ENCODE peak calls at places on chromosomes 1 and 21, in six cellular contexts. K is mucosa of descending colon, R is GM04504, E is midbrain, Y is activated B cell treated with CpG ODN at 0.5 μM for 24 hours, O is cardiac fibroblast. P is an unnamed sample.

GRCh38 chr1:58857673-58858343 is 74.0 kb upstream of the JUN start:
- DNase-seq in K (no peak), R (no peak), E (no peak), Y (no peak), O (no peak), P (no peak)

GRCh38 chr21:34180826-34181359 is 107.5 kb downstream of the MRPS6 start:
- DNase-seq in K (no peak), R (no peak), E (peak), Y (no peak), O (no peak), P (no peak)

GRCh38 chr1:160204526-160205241 is 500 bp upstream of the PEA15 start:
- DNase-seq in K (no peak), R (no peak), E (peak), Y (peak), O (no peak), P (no peak)

GRCh38 chr21:15850645-15851044 is 120.9 kb downstream of the USP25 start:
- DNase-seq in K (no peak), R (no peak), E (no peak), Y (no peak), O (peak), P (no peak)

GRCh38 chr1:40789675-40790430 is 6.3 kb downstream of the KCNQ4 start:
- DNase-seq in K (no peak), R (no peak), E (no peak), Y (no peak), O (no peak), P (no peak)

GRCh38 chr1:61612600-61612999 is 112.3 kb downstream of the TM2D1 start:
- DNase-seq in K (no peak), R (no peak), E (no peak), Y (no peak), O (no peak), P (no peak)

GRCh38 chr1:29499101-29499650 is 262.9 kb downstream of the PTPRU start:
- DNase-seq in K (no peak), R (no peak), E (no peak), Y (no peak), O (no peak), P (no peak)

GRCh38 chr1:110672001-110672752 is 2.6 kb downstream of the KCNA3 start:
- DNase-seq in K (no peak), R (no peak), E (no peak), Y (no peak), O (no peak), P (no peak)

GRCh38 chr1:46372440-46372839 is 21.7 kb upstream of the FAAH start:
- DNase-seq in K (no peak), R (no peak), E (no peak), Y (no peak), O (no peak), P (no peak)

GRCh38 chr1:41383094-41383852 is 22.0 kb downstream of the FOXO6 start:
- DNase-seq in K (no peak), R (no peak), E (no peak), Y (no peak), O (peak), P (no peak)

GRCh38 chr21:37072239-37072987 is 458 bp downstream of the PIGP start:
- DNase-seq in K (no peak), R (peak), E (peak), Y (no peak), O (no peak), P (no peak)

GRCh38 chr1:31239653-31240241 is at the start of gene NKAIN1:
- DNase-seq in K (no peak), R (no peak), E (no peak), Y (no peak), O (peak), P (no peak)

GRCh38 chr21:45001134-45002095 is 61.6 kb downstream of the SLX9 start:
- DNase-seq in K (peak), R (peak), E (peak), Y (no peak), O (peak), P (no peak)

GRCh38 chr1:64844175-64844574 is 99.3 kb downstream of the RAVER2 start:
- DNase-seq in K (no peak), R (no peak), E (no peak), Y (no peak), O (no peak), P (no peak)

GRCh38 chr1:158180741-158181576 is at the start of gene CD1D:
- DNase-seq in K (peak), R (no peak), E (no peak), Y (peak), O (peak), P (no peak)

GRCh38 chr1:244821134-244821533 is 14.3 kb upstream of the COX20 start:
- DNase-seq in K (no peak), R (no peak), E (no peak), Y (no peak), O (no peak), P (no peak)

GRCh38 chr1:98112631-98113030 is 191.8 kb upstream of the DPYD start:
- DNase-seq in K (no peak), R (no peak), E (no peak), Y (no peak), O (no peak), P (no peak)

GRCh38 chr1:200226268-200226968 is 183.4 kb downstream of the ZNF281 start:
- DNase-seq in K (no peak), R (no peak), E (no peak), Y (no peak), O (no peak), P (no peak)

GRCh38 chr1:198544265-198544664 is 3.8 kb upstream of the ATP6V1G3 start:
- DNase-seq in K (no peak), R (no peak), E (no peak), Y (no peak), O (no peak), P (no peak)

GRCh38 chr1:39453603-39454002 is 37.8 kb upstream of the BMP8A start:
- DNase-seq in K (no peak), R (peak), E (no peak), Y (no peak), O (peak), P (no peak)

GRCh38 chr1:193769609-193770008 is 583.2 kb upstream of the B3GALT2 start:
- DNase-seq in K (no peak), R (no peak), E (no peak), Y (no peak), O (no peak), P (no peak)

GRCh38 chr1:906532-907420 is 16.9 kb upstream of the SAMD11 start:
- DNase-seq in K (peak), R (no peak), E (no peak), Y (peak), O (peak), P (no peak)

GRCh38 chr21:45937721-45938452 is 43.7 kb upstream of the COL6A1 start:
- DNase-seq in K (no peak), R (no peak), E (no peak), Y (no peak), O (no peak), P (no peak)

GRCh38 chr1:205616563-205617293 is 15.1 kb downstream of the ELK4 start:
- DNase-seq in K (no peak), R (no peak), E (no peak), Y (no peak), O (no peak), P (no peak)

P was measured in NCI-H1048.